ENCODE peak calls at places on chromosomes 6 and 20, in four cellular contexts. J is stimulated activated CD4-positive, alpha-beta T cell treated with anti-CD3 and anti-CD28 coated beads, Interleukin-12 subunit alpha, Interleukin-12 subunit beta, amount 100 ng/mL, for 4 hours; G is activated CD4-positive, alpha-beta T cell treated with anti-CD3 and anti-CD28 coated beads for 1 hour; C is GM23248. O is an unnamed sample.
A peak's percentile ranks its signal among the peaks of the same experiment; 100 is the strongest.

GRCh38 chr20:53974785-53975555 is 95.4 kb downstream of the BCAS1 start:
- DNase-seq in C (peak; percentile 30), J (no peak), G (no peak), O (no peak)

GRCh38 chr20:62603907-62604785 is 38.2 kb upstream of the SLCO4A1 start:
- DNase-seq in C (no peak), G (no peak), J (no peak), O (no peak)

GRCh38 chr6:114403858-114404257 is 61.0 kb upstream of the HS3ST5 start:
- DNase-seq in G (no peak), J (no peak), C (no peak), O (no peak)

GRCh38 chr6:144190593-144190992 is 40.3 kb downstream of the STX11 start:
- DNase-seq in C (peak; percentile 80), J (no peak), G (no peak), O (no peak)

GRCh38 chr6:151502499-151502898 is 8.7 kb downstream of the CCDC170 start:
- DNase-seq in G (no peak), C (peak; percentile 60), J (no peak), O (peak; percentile 58)

GRCh38 chr20:46571418-46571817 is 21.0 kb upstream of the OCSTAMP start:
- DNase-seq in C (no peak), G (no peak), J (no peak), O (no peak)

GRCh38 chr6:125839471-125839870 is 48.7 kb downstream of the NCOA7 start:
- DNase-seq in C (no peak), J (no peak), G (no peak), O (peak; percentile 67)

GRCh38 chr6:56708810-56709597 is 66.3 kb upstream of the DST start:
- DNase-seq in C (peak; percentile 86), G (no peak), J (no peak), O (peak; percentile 35)

GRCh38 chr6:147117580-147117979 is 86.6 kb upstream of the STXBP5 start:
- DNase-seq in C (peak; percentile 20), J (no peak), G (no peak), O (peak; percentile 75)

GRCh38 chr20:56511926-56512325 is 12.6 kb upstream of the FAM209A start:
- DNase-seq in J (no peak), C (no peak), G (no peak), O (no peak)

GRCh38 chr6:151534576-151534975 is 40.8 kb downstream of the CCDC170 start:
- DNase-seq in C (peak; percentile 39), J (no peak), G (no peak), O (no peak)

GRCh38 chr6:132764370-132764769 is 6.7 kb upstream of the VNN2 start:
- DNase-seq in C (peak; percentile 95), J (no peak), G (no peak), O (peak; percentile 10)

GRCh38 chr20:32034581-32035397 is 17.3 kb upstream of the HCK start:
- DNase-seq in J (no peak), G (no peak), C (peak; percentile 37), O (no peak)

GRCh38 chr6:39453956-39454524 is 131.5 kb upstream of the KCNK16 start:
- DNase-seq in J (no peak), G (no peak), C (peak; percentile 51), O (no peak)